ENCODE peak calls at places on chromosomes 1 and 21, in five cellular contexts. V is heart left ventricle, P is ovary, N is adrenal gland, R is lower lobe of right lung. S is an unnamed sample. For H3K4me1, the result is how much of the 10 kb centered on the place peaks cover.

GRCh38 chr21:36186506-36187399 is 30.1 kb downstream of the DOP1B start:
- DNase-seq in V (peak), P (no peak), N (no peak), R (no peak), S (no peak)

GRCh38 chr1:168365719-168366474 is 85.2 kb downstream of the TBX19 start:
- DNase-seq in V (no peak), P (no peak), N (no peak), R (no peak), S (no peak)

GRCh38 chr1:79323240-79324025 is 316.9 kb upstream of the ADGRL4 start:
- DNase-seq in V (no peak), P (no peak), N (no peak), R (no peak), S (no peak)

GRCh38 chr1:18944810-18945209 is 11.7 kb downstream of the IFFO2 start:
- DNase-seq in V (no peak), P (no peak), N (no peak), R (no peak), S (no peak)

GRCh38 chr1:20666146-20666545 is 5.0 kb upstream of the DDOST start:
- DNase-seq in V (peak), P (no peak), N (no peak), R (no peak), S (no peak)

GRCh38 chr1:206784471-206784903 is 12.2 kb upstream of the IL10 start:
- DNase-seq in V (no peak), P (no peak), N (no peak), R (no peak), S (no peak)

GRCh38 chr1:62325076-62325475 is 5.8 kb upstream of the KANK4 start:
- DNase-seq in V (no peak), P (no peak), N (no peak), R (no peak), S (no peak)

GRCh38 chr1:226121587-226122400 is 59.3 kb downstream of the H3-3A start:
- DNase-seq in V (peak), P (peak), N (peak), R (peak), S (peak)

GRCh38 chr1:175521265-175522040 is 221.9 kb downstream of the TNR start:
- DNase-seq in V (no peak), P (no peak), N (no peak), R (no peak), S (no peak)

GRCh38 chr1:100713636-100714035 is 5.9 kb upstream of the VCAM1 start:
- DNase-seq in V (no peak), P (no peak), N (no peak), R (no peak), S (no peak)

GRCh38 chr1:163186910-163187309 is 15.8 kb downstream of the RGS5 start:
- DNase-seq in V (no peak), P (no peak), N (no peak), R (no peak), S (no peak)

GRCh38 chr1:13950637-13951036 is 250.6 kb downstream of the PRDM2 start:
- DNase-seq in V (no peak), P (no peak), N (no peak), R (no peak), S (no peak)

GRCh38 chr1:223198628-223198965 is 55.5 kb upstream of the TLR5 start:
- DNase-seq in V (no peak), P (no peak), N (no peak), R (no peak), S (no peak)

GRCh38 chr1:153542956-153543737 is 2.4 kb upstream of the S100A5 start:
- DNase-seq in V (no peak), P (no peak), N (no peak), R (no peak), S (no peak)

DNA sequence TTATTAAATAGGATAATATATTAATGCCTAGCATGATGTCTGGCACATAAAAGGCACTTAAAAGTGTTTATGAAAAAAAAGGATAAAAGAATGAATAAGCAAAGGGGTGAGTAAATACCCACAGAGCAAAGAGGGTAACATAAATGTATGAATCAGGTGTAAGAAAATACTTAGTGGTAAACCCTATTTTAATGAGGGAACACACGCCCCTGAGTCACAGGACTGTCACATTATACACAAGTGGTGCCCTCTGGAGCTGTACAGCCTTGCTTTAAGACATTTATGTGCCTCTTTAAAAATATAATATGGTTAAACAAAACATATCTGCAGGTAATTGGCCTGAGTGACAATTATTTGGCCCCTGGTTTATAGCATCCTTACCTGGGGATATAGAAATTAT is 78.1 kb upstream of the PTBP2 start:
- DNase-seq in V (no peak), P (no peak), N (no peak), R (no peak), S (no peak)
- TF ChIP-seq CTCF in V (no peak), P (no peak), N (no peak), R (no peak), S (no peak)

GRCh38 chr1:10639301-10640078 is 157.0 kb downstream of the CASZ1 start:
- DNase-seq in V (no peak), P (no peak), N (no peak), R (no peak), S (peak)

GRCh38 chr1:10635992-10636391 is 160.5 kb downstream of the CASZ1 start:
- DNase-seq in V (no peak), P (no peak), N (no peak), R (peak), S (no peak)

GRCh38 chr1:10637400-10637799 is 159.0 kb downstream of the CASZ1 start:
- DNase-seq in V (no peak), P (no peak), N (no peak), R (no peak), S (no peak)

GRCh38 chr1:10638559-10639300 is 157.7 kb downstream of the CASZ1 start:
- DNase-seq in V (no peak), P (no peak), N (no peak), R (no peak), S (no peak)

DNA sequence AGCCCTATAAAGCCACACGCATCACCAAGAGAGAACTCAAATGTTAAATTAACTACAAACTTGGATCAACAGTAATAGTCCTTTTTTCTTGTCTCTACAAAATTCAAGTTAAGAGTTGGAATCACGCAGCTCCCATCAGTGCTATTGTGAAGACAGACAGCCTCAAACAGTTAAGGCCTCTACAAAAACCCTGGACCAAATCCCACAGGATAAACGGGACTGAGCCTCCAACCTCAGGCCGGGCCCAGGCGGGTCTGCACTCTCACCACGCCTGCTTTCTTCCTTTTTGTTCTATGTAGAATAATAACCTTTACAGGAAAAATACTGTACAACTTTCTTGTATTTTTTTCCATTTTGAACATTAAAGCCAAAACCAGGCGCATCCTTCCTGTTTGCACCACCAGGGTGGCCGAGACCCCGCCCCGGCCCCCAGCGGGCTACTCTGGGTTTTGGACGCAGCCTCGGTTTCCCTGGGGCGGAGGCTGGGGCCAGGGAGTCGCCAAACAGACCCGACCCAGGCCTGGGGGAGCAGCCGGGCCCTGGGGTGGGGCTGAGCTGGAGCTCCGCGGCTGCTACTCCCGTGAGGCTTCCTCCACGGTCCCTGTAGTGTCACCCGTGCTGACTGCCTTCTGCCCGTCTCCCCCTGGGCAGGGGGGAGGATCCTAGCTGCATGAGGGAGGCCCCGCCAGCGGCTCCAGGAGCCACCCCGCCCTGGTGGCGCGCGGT is 158.4 kb downstream of the CASZ1 start:
- DNase-seq in V (no peak), P (no peak), N (no peak), R (no peak), S (no peak)
- H3K4me1 ChIP-seq in V (under half), P (under half), N (under half), R (half or more), S (under half)

DNA sequence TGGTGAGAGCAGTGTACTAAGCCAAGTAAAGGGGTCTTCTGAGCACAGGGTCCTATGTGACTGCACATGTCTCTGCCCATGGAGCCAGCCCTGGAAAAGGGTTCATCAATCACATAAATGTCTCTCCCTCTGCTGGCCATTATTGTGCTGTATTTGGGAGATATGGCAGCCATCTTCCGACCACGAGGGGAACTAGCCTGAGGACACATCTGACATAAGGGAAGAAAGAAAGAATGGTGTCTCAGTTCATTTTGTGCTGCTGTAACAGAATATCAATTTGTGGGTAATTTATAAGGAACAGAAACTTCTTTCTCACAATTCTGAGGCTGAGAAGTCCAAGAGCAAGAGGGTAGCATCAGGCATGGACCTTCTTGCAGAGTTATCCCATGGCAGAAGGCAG is 55.1 kb upstream of the GJA5 start:
- DNase-seq in V (no peak), P (no peak), N (no peak), R (no peak), S (no peak)
- TF ChIP-seq CTCF in V (peak), P (no peak), N (no peak), R (no peak), S (no peak)

GRCh38 chr1:47388548-47389238 is 27.4 kb upstream of the FOXE3 start:
- DNase-seq in V (peak), P (no peak), N (peak), R (no peak), S (peak)

GRCh38 chr1:47389735-47390134 is 26.4 kb upstream of the FOXE3 start:
- DNase-seq in V (no peak), P (no peak), N (no peak), R (no peak), S (no peak)

GRCh38 chr1:47390843-47391242 is 25.2 kb upstream of the FOXE3 start:
- DNase-seq in V (no peak), P (no peak), N (no peak), R (no peak), S (no peak)

GRCh38 chr1:47386268-47386667 is 29.8 kb upstream of the FOXE3 start:
- DNase-seq in V (no peak), P (no peak), N (no peak), R (no peak), S (no peak)

GRCh38 chr1:47387921-47388509 is 28.1 kb upstream of the FOXE3 start:
- DNase-seq in V (no peak), P (no peak), N (no peak), R (no peak), S (no peak)
- H3K4me1 ChIP-seq in V (under half), P (under half), N (under half), R (under half), S (under half)

DNA sequence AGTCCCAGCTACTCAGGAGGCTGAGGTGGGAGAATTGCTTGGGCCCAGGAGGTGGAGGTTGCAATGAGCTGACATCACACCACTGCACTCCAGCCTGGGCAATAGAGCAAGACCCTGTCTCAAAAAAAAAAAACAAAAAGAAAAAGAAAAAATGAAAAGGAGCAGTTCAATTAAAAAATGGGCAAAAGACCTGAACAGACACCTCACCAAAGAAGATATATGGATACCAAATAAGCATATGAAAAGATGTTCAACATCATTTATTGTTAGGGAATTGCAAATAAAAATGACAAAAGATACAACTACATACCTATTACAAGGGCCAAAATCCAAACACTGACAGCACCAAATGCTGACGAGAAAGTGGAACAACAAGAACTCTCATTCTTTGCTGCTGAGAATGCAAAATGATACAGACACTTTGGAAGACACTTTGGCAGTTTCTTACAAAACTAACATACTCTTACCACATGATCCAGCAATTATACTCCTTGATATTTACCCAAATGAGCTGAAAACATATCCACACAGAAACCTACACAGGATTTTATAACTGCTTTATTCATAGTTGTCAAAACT is 28.7 kb upstream of the ATP5PO start:
- DNase-seq in V (no peak), P (no peak), N (no peak), R (no peak), S (no peak)
- TF ChIP-seq CTCF in V (no peak), P (no peak), N (no peak), R (no peak), S (no peak)

DNA sequence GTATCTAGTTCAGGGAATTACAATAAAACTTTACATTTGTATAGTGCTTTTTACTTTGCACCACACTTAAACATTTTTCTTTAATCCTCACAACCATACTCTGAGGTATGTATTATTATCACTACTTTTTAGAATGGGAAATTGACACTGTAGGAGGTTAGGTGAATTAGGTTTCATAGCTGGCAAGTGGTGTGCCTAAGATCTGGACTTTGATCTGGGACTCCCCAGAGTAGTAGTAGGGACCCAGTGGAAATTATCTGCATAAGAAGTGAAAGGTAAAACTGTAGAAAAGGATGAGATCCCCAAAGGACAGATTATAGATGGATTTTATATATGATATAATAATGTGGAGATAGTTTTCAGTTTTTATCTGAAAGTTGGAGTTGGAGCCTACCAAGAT is 85.6 kb downstream of the PPP1R12B start:
- DNase-seq in V (no peak), P (no peak), N (no peak), R (no peak), S (no peak)
- H3K4me1 ChIP-seq in V (under half), P (under half), N (under half), R (under half), S (under half)

GRCh38 chr1:94825936-94826335 is 5.8 kb downstream of the SLC44A3 start:
- DNase-seq in V (no peak), P (no peak), N (no peak), R (no peak), S (no peak)
- TF ChIP-seq CTCF in V (no peak), P (no peak), N (no peak), R (no peak), S (no peak)

DNA sequence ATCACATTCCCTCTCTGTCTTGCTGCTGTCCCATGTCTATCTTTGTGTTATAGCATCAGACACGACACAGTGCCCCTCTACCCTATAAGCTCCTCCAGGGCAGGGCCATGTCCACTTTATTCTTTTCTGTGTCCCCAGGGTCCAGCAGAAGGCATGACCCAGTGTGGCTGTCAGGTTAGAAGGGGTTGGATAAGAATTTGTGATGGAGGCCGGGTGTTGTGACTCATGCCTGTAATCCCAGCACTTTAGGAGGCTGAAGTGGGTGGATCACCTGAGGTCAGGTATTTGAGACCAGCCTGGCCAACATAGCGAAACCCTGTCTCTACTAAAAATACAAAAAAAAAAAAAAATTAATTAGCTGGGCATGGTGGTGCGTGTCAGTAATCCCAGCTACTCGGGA is 26.3 kb upstream of the RNF19B start:
- DNase-seq in V (no peak), P (no peak), N (no peak), R (no peak), S (no peak)
- H3K4me1 ChIP-seq in V (under half), P (under half), N (under half), R (half or more), S (under half)

S was measured in testis.